ENCODE peak calls at places on chromosomes 1 and 21, in four cellular contexts. One of them, this sample, is unnamed.

GRCh38 chr1:38071530-38072266 is 25.1 kb upstream of the POU3F1 start:
- DNase-seq in A549: peak
- DNase-seq in WTC11: no peak
- DNase-seq in GM12878: no peak
- DNase-seq in this sample: peak

GRCh38 chr1:26998319-26999300 is 5.1 kb downstream of the TRNP1 start:
- DNase-seq in A549: peak
- DNase-seq in WTC11: no peak
- DNase-seq in GM12878: no peak
- DNase-seq in this sample: no peak

GRCh38 chr1:79663916-79664315 is 657.4 kb upstream of the ADGRL4 start:
- DNase-seq in A549: no peak
- DNase-seq in WTC11: no peak
- DNase-seq in GM12878: no peak
- DNase-seq in this sample: no peak

GRCh38 chr1:184298321-184299052 is 88.3 kb upstream of the C1orf21 start:
- DNase-seq in A549: no peak
- DNase-seq in WTC11: no peak
- DNase-seq in GM12878: no peak
- DNase-seq in this sample: no peak

GRCh38 chr1:46062651-46063319 is 69.6 kb downstream of the PIK3R3 start:
- DNase-seq in A549: no peak
- DNase-seq in WTC11: no peak
- DNase-seq in GM12878: peak
- DNase-seq in this sample: no peak

GRCh38 chr1:31154000-31154631 is 85.6 kb downstream of the NKAIN1 start:
- DNase-seq in A549: no peak
- DNase-seq in WTC11: no peak
- DNase-seq in GM12878: no peak
- DNase-seq in this sample: no peak

GRCh38 chr1:4637616-4638346 is 16.6 kb upstream of the AJAP1 start:
- DNase-seq in A549: no peak
- DNase-seq in WTC11: no peak
- DNase-seq in GM12878: no peak
- DNase-seq in this sample: no peak

GRCh38 chr1:225655509-225656258 is 2.8 kb upstream of the ENAH start:
- DNase-seq in A549: peak
- DNase-seq in WTC11: no peak
- DNase-seq in GM12878: no peak
- DNase-seq in this sample: no peak

GRCh38 chr1:151399890-151400235 is 490 bp downstream of the PSMB4 start:
- DNase-seq in A549: no peak
- DNase-seq in WTC11: peak
- DNase-seq in GM12878: no peak
- DNase-seq in this sample: no peak

GRCh38 chr1:223466156-223466555 is 72.9 kb downstream of the CCDC185 start:
- DNase-seq in A549: no peak
- DNase-seq in WTC11: no peak
- DNase-seq in GM12878: no peak
- DNase-seq in this sample: no peak

GRCh38 chr21:17818158-17819113 is 720 bp downstream of the C21orf91 start:
- DNase-seq in A549: peak
- DNase-seq in WTC11: peak
- DNase-seq in GM12878: no peak
- DNase-seq in this sample: no peak

GRCh38 chr1:224182057-224182865 is 779 bp upstream of the DEGS1 start:
- DNase-seq in A549: no peak
- DNase-seq in WTC11: no peak
- DNase-seq in GM12878: peak
- DNase-seq in this sample: peak

GRCh38 chr1:243926803-243927245 is 76.8 kb upstream of the AKT3 start:
- DNase-seq in A549: peak
- DNase-seq in WTC11: no peak
- DNase-seq in GM12878: no peak
- DNase-seq in this sample: no peak

GRCh38 chr1:12339861-12340557 is 110.2 kb downstream of the VPS13D start:
- DNase-seq in A549: no peak
- DNase-seq in WTC11: no peak
- DNase-seq in GM12878: no peak
- DNase-seq in this sample: no peak

GRCh38 chr1:157269656-157270375 is 131.6 kb upstream of the ETV3 start:
- DNase-seq in A549: no peak
- DNase-seq in WTC11: no peak
- DNase-seq in GM12878: peak
- DNase-seq in this sample: no peak

GRCh38 chr1:78553859-78554258 is 63.1 kb downstream of the PTGFR start:
- DNase-seq in A549: peak
- DNase-seq in WTC11: peak
- DNase-seq in GM12878: no peak
- DNase-seq in this sample: no peak

GRCh38 chr1:93979718-93980319 is 70.6 kb upstream of the GCLM start:
- DNase-seq in A549: peak
- DNase-seq in WTC11: no peak
- DNase-seq in GM12878: no peak
- DNase-seq in this sample: no peak

GRCh38 chr1:41118645-41119044 is 97.1 kb upstream of the SLFNL1 start:
- DNase-seq in A549: no peak
- DNase-seq in WTC11: no peak
- DNase-seq in GM12878: no peak
- DNase-seq in this sample: no peak

GRCh38 chr1:25806418-25806817 is 6.4 kb downstream of the SELENON start:
- DNase-seq in A549: no peak
- DNase-seq in WTC11: no peak
- DNase-seq in GM12878: no peak
- DNase-seq in this sample: no peak

GRCh38 chr1:24928631-24929090 is 1.4 kb downstream of the RUNX3 start:
- DNase-seq in A549: no peak
- DNase-seq in WTC11: no peak
- DNase-seq in GM12878: no peak
- DNase-seq in this sample: no peak

GRCh38 chr1:203306970-203307541 is 1.7 kb downstream of the BTG2 start:
- DNase-seq in A549: no peak
- DNase-seq in WTC11: peak
- DNase-seq in GM12878: no peak
- DNase-seq in this sample: no peak

GRCh38 chr1:22536506-22536905 is 26.8 kb upstream of the EPHA8 start:
- DNase-seq in A549: no peak
- DNase-seq in WTC11: no peak
- DNase-seq in GM12878: no peak
- DNase-seq in this sample: no peak

GRCh38 chr21:36320421-36321324 is 676 bp downstream of the MORC3 start:
- DNase-seq in A549: peak
- DNase-seq in WTC11: peak
- DNase-seq in GM12878: peak
- DNase-seq in this sample: peak

GRCh38 chr1:19009126-19009881 is 52.8 kb upstream of the IFFO2 start:
- DNase-seq in A549: no peak
- DNase-seq in WTC11: no peak
- DNase-seq in GM12878: no peak
- DNase-seq in this sample: no peak

GRCh38 chr1:94887603-94888171 is 39.2 kb downstream of the CNN3 start:
- DNase-seq in A549: no peak
- DNase-seq in WTC11: peak
- DNase-seq in GM12878: no peak
- DNase-seq in this sample: no peak

GRCh38 chr1:146049436-146049835 is 27.9 kb upstream of the HJV start:
- DNase-seq in A549: no peak
- DNase-seq in WTC11: peak
- DNase-seq in GM12878: no peak
- DNase-seq in this sample: no peak

GRCh38 chr1:162089748-162090147 is 20.3 kb downstream of the NOS1AP start:
- DNase-seq in A549: no peak
- DNase-seq in WTC11: no peak
- DNase-seq in GM12878: no peak
- DNase-seq in this sample: no peak

GRCh38 chr1:103108525-103109150 is 316 bp upstream of the COL11A1 start:
- DNase-seq in A549: peak
- DNase-seq in WTC11: peak
- DNase-seq in GM12878: no peak
- DNase-seq in this sample: no peak

GRCh38 chr21:34112316-34113033 is 39.1 kb downstream of the MRPS6 start:
- DNase-seq in A549: no peak
- DNase-seq in WTC11: no peak
- DNase-seq in GM12878: no peak
- DNase-seq in this sample: no peak

GRCh38 chr1:166390406-166390805 is 223.6 kb upstream of the FAM78B start:
- DNase-seq in A549: no peak
- DNase-seq in WTC11: no peak
- DNase-seq in GM12878: no peak
- DNase-seq in this sample: no peak

GRCh38 chr1:37759451-37759850 is 5.5 kb downstream of the EPHA10 start:
- DNase-seq in A549: no peak
- DNase-seq in WTC11: no peak
- DNase-seq in GM12878: no peak
- DNase-seq in this sample: no peak

GRCh38 chr1:94240822-94241221 is 3.4 kb upstream of the ARHGAP29 start:
- DNase-seq in A549: peak
- DNase-seq in WTC11: no peak
- DNase-seq in GM12878: no peak
- DNase-seq in this sample: no peak

GRCh38 chr1:103220503-103221095 is 112.3 kb upstream of the COL11A1 start:
- DNase-seq in A549: no peak
- DNase-seq in WTC11: no peak
- DNase-seq in GM12878: no peak
- DNase-seq in this sample: no peak

GRCh38 chr1:98277111-98277510 is 356.3 kb upstream of the DPYD start:
- DNase-seq in A549: peak
- DNase-seq in WTC11: no peak
- DNase-seq in GM12878: no peak
- DNase-seq in this sample: no peak

GRCh38 chr1:59384443-59384842 is 87.5 kb downstream of the FGGY start:
- DNase-seq in A549: no peak
- DNase-seq in WTC11: no peak
- DNase-seq in GM12878: no peak
- DNase-seq in this sample: no peak

GRCh38 chr1:155773221-155773620 is 83.8 kb downstream of the GON4L start:
- DNase-seq in A549: no peak
- DNase-seq in WTC11: no peak
- DNase-seq in GM12878: no peak
- DNase-seq in this sample: no peak

DNA sequence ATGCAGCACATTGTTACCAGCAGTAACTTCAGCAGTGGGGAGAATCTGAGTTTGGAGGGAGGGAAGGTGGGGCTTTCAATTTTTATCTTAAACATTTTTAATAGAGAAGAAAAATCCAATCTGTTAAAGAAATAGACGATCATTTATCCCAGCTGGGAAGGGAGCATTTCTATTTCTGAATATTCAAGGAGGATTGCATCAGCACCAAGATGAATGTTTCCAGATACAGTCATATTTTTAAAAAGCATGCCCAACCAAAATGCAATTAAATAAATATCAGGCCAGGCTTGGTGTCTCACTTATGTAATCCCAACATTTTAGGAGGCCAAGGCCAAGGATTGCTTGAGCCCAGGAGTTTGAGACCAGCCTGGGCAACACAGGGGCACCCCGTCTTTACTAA is 1.7 kb upstream of the ATP1A4 start:
- DNase-seq in A549: no peak
- DNase-seq in WTC11: no peak
- DNase-seq in GM12878: no peak
- DNase-seq in this sample: no peak
- TF ChIP-seq ESRRA in A549: no peak
- TF ChIP-seq ESRRA in WTC11: no peak
- TF ChIP-seq ESRRA in GM12878: no peak
- TF ChIP-seq ESRRA in this sample: no peak

DNA sequence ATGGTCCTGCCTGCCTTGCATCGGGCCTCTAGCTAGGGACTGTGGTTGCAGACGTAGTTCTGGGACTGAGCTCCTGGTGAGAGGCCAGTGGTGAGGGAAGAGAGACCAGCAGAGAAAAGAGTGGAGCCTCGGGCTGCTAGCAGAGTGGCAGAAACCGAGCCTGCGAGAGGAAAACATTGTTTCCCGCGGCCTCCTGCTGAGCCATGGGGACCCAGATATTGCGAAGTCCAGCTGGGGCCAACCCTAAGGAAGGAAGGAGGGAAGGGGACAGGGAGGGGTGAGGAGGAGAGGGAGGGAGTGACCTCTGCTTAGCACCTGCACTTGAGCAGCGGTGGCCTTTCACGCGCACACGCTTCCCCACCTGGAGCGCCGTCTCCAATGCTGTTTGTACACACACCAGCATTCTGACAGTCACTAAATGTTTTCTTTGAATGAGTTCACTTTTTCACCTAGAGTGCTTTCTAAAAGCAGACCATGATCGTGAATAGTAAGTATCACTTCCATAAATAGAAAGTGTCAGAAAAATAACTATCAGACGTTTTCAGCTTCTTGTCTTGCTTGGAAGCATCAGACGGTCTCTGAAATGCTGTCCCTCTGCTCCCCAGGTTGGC is 2.5 kb upstream of the FNDC10 start:
- DNase-seq in A549: no peak
- DNase-seq in WTC11: no peak
- DNase-seq in GM12878: no peak
- DNase-seq in this sample: no peak
- TF ChIP-seq ESRRA in A549: no peak
- TF ChIP-seq ESRRA in WTC11: no peak
- TF ChIP-seq ESRRA in GM12878: no peak
- TF ChIP-seq ESRRA in this sample: no peak

GRCh38 chr1:186304982-186305949 is 69.8 kb downstream of the TPR start:
- DNase-seq in A549: peak
- DNase-seq in WTC11: no peak
- DNase-seq in GM12878: no peak
- DNase-seq in this sample: peak
- TF ChIP-seq ESRRA in A549: no peak
- TF ChIP-seq ESRRA in WTC11: no peak
- TF ChIP-seq ESRRA in GM12878: no peak
- TF ChIP-seq ESRRA in this sample: no peak

DNA sequence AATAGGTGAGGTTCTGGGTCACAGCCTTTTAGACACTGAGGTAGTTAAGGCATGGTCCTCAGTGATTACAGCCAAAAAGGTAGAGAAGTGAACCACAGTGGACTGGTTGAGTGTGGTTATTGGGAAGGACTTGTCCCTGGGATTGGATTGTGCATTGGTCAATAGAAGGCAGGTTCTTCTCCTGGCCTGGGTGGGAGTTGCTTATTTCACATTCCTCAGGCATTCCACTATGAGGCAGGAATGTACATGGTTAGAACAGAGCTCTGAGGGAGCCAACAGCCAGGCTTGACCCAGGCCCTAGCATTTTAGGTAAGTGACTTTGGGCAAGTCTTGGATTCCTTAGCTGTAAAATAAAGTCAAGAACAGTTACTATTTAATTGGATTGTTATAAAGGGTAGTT is 97.9 kb upstream of the MARK1 start:
- DNase-seq in A549: no peak
- DNase-seq in WTC11: peak
- DNase-seq in GM12878: no peak
- DNase-seq in this sample: no peak
- TF ChIP-seq ESRRA in A549: no peak
- TF ChIP-seq ESRRA in WTC11: no peak
- TF ChIP-seq ESRRA in GM12878: no peak
- TF ChIP-seq ESRRA in this sample: no peak

GRCh38 chr1:241022366-241022765 is 334.6 kb downstream of the RGS7 start:
- DNase-seq in A549: no peak
- DNase-seq in WTC11: no peak
- DNase-seq in GM12878: no peak
- DNase-seq in this sample: no peak
- TF ChIP-seq ESRRA in A549: no peak
- TF ChIP-seq ESRRA in WTC11: no peak
- TF ChIP-seq ESRRA in GM12878: no peak
- TF ChIP-seq ESRRA in this sample: no peak

This sample was measured in K562.